ENCODE peak calls at places on chromosomes 13 and 19, in eight cellular contexts. V, I, Y, O, P, W, Q and B are unnamed samples.

GRCh38 chr13:30409911-30410704 is 12.2 kb upstream of the UBE2L5 start:
- DNase-seq in P (no peak), I (no peak), Y (no peak), V (peak; percentile 41), W (no peak), Q (no peak), O (peak; percentile 85), B (peak; percentile 84)

GRCh38 chr13:60398438-60398891 is 1.4 kb downstream of the TDRD3 start:
- DNase-seq in O (no peak), Q (no peak), V (no peak), P (no peak), Y (no peak), I (no peak), W (no peak), B (peak; percentile 17)

GRCh38 chr19:31285744-31286143 is 63.5 kb downstream of the TSHZ3 start:
- DNase-seq in W (no peak), O (peak; percentile 9), P (no peak), Q (peak; percentile 21), I (no peak), V (no peak), Y (no peak), B (peak; percentile 60)

GRCh38 chr13:33794576-33794975 is 23.4 kb upstream of the RFC3 start:
- DNase-seq in V (no peak), W (no peak), Y (no peak), O (no peak), I (no peak), P (no peak), Q (no peak), B (peak; percentile 27)

GRCh38 chr13:42814868-42815267 is 33.5 kb downstream of the FAM216B start:
- DNase-seq in O (peak; percentile 76), Q (peak; percentile 69), V (no peak), I (no peak), P (no peak), W (no peak), Y (no peak), B (peak; percentile 77)

GRCh38 chr13:49587311-49587847 is 2.0 kb upstream of the RCBTB1 start:
- DNase-seq in Y (no peak), V (no peak), O (peak; percentile 47), I (no peak), Q (no peak), W (no peak), P (no peak), B (peak; percentile 64)

GRCh38 chr13:30639671-30640070 is 22.0 kb downstream of the USPL1 start:
- DNase-seq in W (no peak), P (no peak), I (no peak), V (no peak), O (no peak), Q (no peak), Y (no peak), B (peak; percentile 87)

GRCh38 chr19:18807861-18808331 is 16.8 kb upstream of the COMP start:
- DNase-seq in V (peak; percentile 65), P (no peak), Q (no peak), Y (no peak), W (no peak), I (no peak), O (no peak), B (no peak)

GRCh38 chr19:6412111-6412999 is 12.3 kb downstream of the KHSRP start:
- DNase-seq in V (peak; percentile 57), P (peak; percentile 91), I (peak; percentile 71), Q (no peak), Y (peak; percentile 79), O (peak; percentile 2), W (peak; percentile 94), B (peak; percentile 18)

GRCh38 chr13:99055286-99056073 is 77.6 kb upstream of the DOCK9 start:
- DNase-seq in Y (no peak), O (no peak), W (no peak), I (no peak), V (no peak), Q (no peak), P (peak; percentile 60), B (no peak)

GRCh38 chr19:15368051-15368632 is 11.4 kb downstream of the AKAP8 start:
- DNase-seq in O (no peak), P (no peak), Y (no peak), V (no peak), I (no peak), Q (no peak), W (no peak), B (no peak)

GRCh38 chr19:44878119-44878865 is 12.8 kb upstream of the TOMM40 start:
- DNase-seq in Y (no peak), I (no peak), P (no peak), V (no peak), W (no peak), Q (no peak), O (no peak), B (no peak)

GRCh38 chr19:48806818-48807589 is 3.8 kb downstream of the BCAT2 start:
- DNase-seq in V (peak; percentile 87), I (peak; percentile 68), W (peak; percentile 76), Y (peak; percentile 81), O (no peak), P (peak; percentile 68), Q (no peak), B (peak; percentile 60)

GRCh38 chr19:43318203-43318602 is 35.3 kb upstream of the CD177 start:
- DNase-seq in Q (no peak), Y (no peak), V (no peak), I (no peak), O (no peak), W (no peak), P (no peak), B (no peak)

GRCh38 chr13:48624016-48624415 is 29.7 kb upstream of the CYSLTR2 start:
- DNase-seq in P (no peak), V (no peak), O (no peak), Q (no peak), I (no peak), Y (no peak), W (no peak), B (no peak)

GRCh38 chr19:459724-460511 is 915 bp downstream of the SHC2 start:
- DNase-seq in I (peak; percentile 60), Y (peak; percentile 77), O (no peak), P (peak; percentile 60), V (peak; percentile 92), Q (no peak), W (peak; percentile 90), B (peak; percentile 20)

GRCh38 chr13:104868806-104869205 is 1666.7 kb downstream of the EFNB2 start:
- DNase-seq in Y (no peak), O (no peak), W (no peak), V (no peak), Q (no peak), I (no peak), P (no peak), B (no peak)

GRCh38 chr13:99339736-99340392 is 32.7 kb upstream of the GPR183 start:
- DNase-seq in I (peak; percentile 34), P (no peak), W (no peak), Q (no peak), O (no peak), Y (no peak), V (no peak), B (peak; percentile 64)

GRCh38 chr19:55563261-55563690 is 17.4 kb downstream of the ZNF579 start:
- DNase-seq in O (no peak), V (peak; percentile 76), W (no peak), Q (no peak), Y (no peak), I (peak; percentile 53), P (no peak), B (peak; percentile 70)

GRCh38 chr13:110150384-110151091 is 156.4 kb downstream of the COL4A1 start:
- DNase-seq in Y (no peak), O (no peak), Q (no peak), P (no peak), I (no peak), V (no peak), W (peak; percentile 5), B (no peak)

GRCh38 chr13:47474845-47475244 is 526.2 kb downstream of the SUCLA2 start:
- DNase-seq in O (no peak), Y (no peak), Q (no peak), W (no peak), P (no peak), V (no peak), I (no peak), B (no peak)

GRCh38 chr19:46347985-46348384 is 1.1 kb downstream of the PPP5C start:
- DNase-seq in O (no peak), Q (no peak), P (no peak), I (no peak), W (no peak), V (no peak), Y (no peak), B (no peak)
- H3K4me3 ChIP-seq in O (peak overlapping the region; percentile 99), Q (peak overlapping the region; percentile 99), P (peak overlapping the region; percentile 100), I (no peak overlapping the region), W (peak overlapping the region; percentile 84), V (peak overlapping the region; percentile 96), Y (no peak overlapping the region), B (no peak overlapping the region)

GRCh38 chr19:16605552-16605951 is 22.5 kb downstream of the MED26 start:
- DNase-seq in O (no peak), I (no peak), W (no peak), Q (no peak), P (no peak), Y (no peak), V (no peak), B (no peak)
- TF ChIP-seq CTCF in O (no peak), I (no peak), W (no peak), Q (no peak), P (no peak), Y (no peak), V (no peak), B (no peak)

DNA sequence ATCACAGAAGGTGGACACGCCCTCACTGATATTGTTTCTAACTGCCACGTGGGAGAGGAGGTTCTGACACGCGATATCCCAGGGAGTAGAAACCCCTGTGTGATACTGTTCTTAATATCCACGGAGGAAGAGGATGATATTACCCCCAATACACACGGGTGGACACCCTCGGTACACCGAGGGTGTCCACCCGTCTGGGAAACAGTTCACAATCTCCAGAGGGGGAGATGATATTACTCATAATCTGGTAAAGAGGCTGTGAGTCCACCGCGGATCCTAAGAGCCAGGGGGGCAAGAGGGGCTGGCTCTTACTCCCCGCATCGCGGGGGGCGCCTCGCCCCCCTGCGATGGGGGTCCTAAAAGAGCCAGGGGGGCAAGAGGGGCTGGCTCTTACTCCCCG is 29.6 kb upstream of the RGCC start:
- DNase-seq in Y (no peak), W (no peak), I (no peak), P (no peak), Q (no peak), O (no peak), V (no peak), B (no peak)
- H3K4me3 ChIP-seq in Y (no peak overlapping the region), W (no peak overlapping the region), I (no peak overlapping the region), P (peak overlapping the region; percentile 49), Q (no peak overlapping the region), O (peak overlapping the region; percentile 39), V (no peak overlapping the region), B (no peak overlapping the region)

GRCh38 chr19:12481781-12482504 is 2.7 kb downstream of the ZNF709 start:
- DNase-seq in W (no peak), I (no peak), P (no peak), Y (no peak), V (no peak), O (no peak), Q (no peak), B (no peak)
- TF ChIP-seq CTCF in W (no peak), I (no peak), P (no peak), Y (no peak), V (no peak), O (no peak), Q (no peak), B (no peak)